ENCODE peak calls at places on chromosomes 6 and 20, in four cellular contexts. One of them, this sample, is unnamed.

GRCh38 chr6:75284285-75285155 is at the start of gene TMEM30A:
- DNase-seq in cardiac muscle cell: peak; percentile 99
- DNase-seq in CD8-positive, alpha-beta T cell: peak; percentile 95
- DNase-seq in RWPE1: peak; percentile 96
- DNase-seq in this sample: peak; percentile 98

GRCh38 chr20:23396961-23397620 is 24.2 kb downstream of the NAPB start:
- DNase-seq in cardiac muscle cell: peak; percentile 23
- DNase-seq in CD8-positive, alpha-beta T cell: no peak
- DNase-seq in RWPE1: no peak
- DNase-seq in this sample: no peak

GRCh38 chr6:11711644-11711993 is 67.0 kb downstream of the ADTRP start:
- DNase-seq in CD8-positive, alpha-beta T cell: peak; percentile 10
- DNase-seq in RWPE1: no peak
- DNase-seq in cardiac muscle cell: no peak
- DNase-seq in this sample: no peak

GRCh38 chr6:3956054-3956453 is 106.9 kb downstream of the FAM50B start:
- DNase-seq in RWPE1: no peak
- DNase-seq in CD8-positive, alpha-beta T cell: no peak
- DNase-seq in cardiac muscle cell: peak; percentile 41
- DNase-seq in this sample: no peak

GRCh38 chr20:54477556-54477955 is 2.2 kb downstream of the DOK5 start:
- DNase-seq in cardiac muscle cell: no peak
- DNase-seq in RWPE1: no peak
- DNase-seq in CD8-positive, alpha-beta T cell: no peak
- DNase-seq in this sample: no peak

GRCh38 chr6:40164345-40164755 is 230.1 kb upstream of the MOCS1 start:
- DNase-seq in RWPE1: no peak
- DNase-seq in CD8-positive, alpha-beta T cell: no peak
- DNase-seq in cardiac muscle cell: no peak
- DNase-seq in this sample: no peak

GRCh38 chr20:22438926-22439325 is 145.4 kb downstream of the FOXA2 start:
- DNase-seq in CD8-positive, alpha-beta T cell: no peak
- DNase-seq in RWPE1: no peak
- DNase-seq in cardiac muscle cell: peak; percentile 1
- DNase-seq in this sample: no peak

GRCh38 chr6:26205625-26206574 is 118.7 kb downstream of the HFE start:
- DNase-seq in RWPE1: no peak
- DNase-seq in cardiac muscle cell: peak; percentile 92
- DNase-seq in CD8-positive, alpha-beta T cell: no peak
- DNase-seq in this sample: no peak

GRCh38 chr6:14665827-14666724 is 548.5 kb downstream of the CD83 start:
- DNase-seq in CD8-positive, alpha-beta T cell: no peak
- DNase-seq in cardiac muscle cell: peak; percentile 92
- DNase-seq in RWPE1: peak; percentile 80
- DNase-seq in this sample: no peak

GRCh38 chr20:61056627-61057312 is 195.3 kb upstream of the CDH4 start:
- DNase-seq in CD8-positive, alpha-beta T cell: no peak
- DNase-seq in cardiac muscle cell: no peak
- DNase-seq in RWPE1: no peak
- DNase-seq in this sample: peak; percentile 33

GRCh38 chr6:1766663-1767062 is 156.9 kb downstream of the FOXC1 start:
- DNase-seq in RWPE1: no peak
- DNase-seq in cardiac muscle cell: peak; percentile 65
- DNase-seq in CD8-positive, alpha-beta T cell: no peak
- DNase-seq in this sample: no peak

GRCh38 chr6:32845381-32845884 is 1.6 kb upstream of the PSMB8 start:
- DNase-seq in CD8-positive, alpha-beta T cell: peak; percentile 46
- DNase-seq in RWPE1: no peak
- DNase-seq in cardiac muscle cell: no peak
- DNase-seq in this sample: no peak

GRCh38 chr20:39010496-39010895 is 48.4 kb downstream of the DHX35 start:
- DNase-seq in cardiac muscle cell: no peak
- DNase-seq in RWPE1: no peak
- DNase-seq in CD8-positive, alpha-beta T cell: no peak
- DNase-seq in this sample: no peak

GRCh38 chr6:144262470-144263369 is 22.4 kb upstream of the UTRN start:
- DNase-seq in RWPE1: no peak
- DNase-seq in CD8-positive, alpha-beta T cell: peak; percentile 10
- DNase-seq in cardiac muscle cell: no peak
- DNase-seq in this sample: no peak

GRCh38 chr20:17795449-17796095 is 95.8 kb downstream of the BANF2 start:
- DNase-seq in CD8-positive, alpha-beta T cell: no peak
- DNase-seq in cardiac muscle cell: peak; percentile 38
- DNase-seq in RWPE1: no peak
- DNase-seq in this sample: no peak

GRCh38 chr20:14963262-14963663 is 625.9 kb upstream of the FLRT3 start:
- DNase-seq in CD8-positive, alpha-beta T cell: no peak
- DNase-seq in cardiac muscle cell: peak; percentile 4
- DNase-seq in RWPE1: peak; percentile 96
- DNase-seq in this sample: no peak

GRCh38 chr20:25282034-25282781 is 34.3 kb downstream of the PYGB start:
- DNase-seq in CD8-positive, alpha-beta T cell: no peak
- DNase-seq in cardiac muscle cell: no peak
- DNase-seq in RWPE1: no peak
- DNase-seq in this sample: no peak

GRCh38 chr6:89818977-89819335 is 638 bp downstream of the MDN1 start:
- DNase-seq in CD8-positive, alpha-beta T cell: peak; percentile 18
- DNase-seq in cardiac muscle cell: peak; percentile 41
- DNase-seq in RWPE1: peak; percentile 20
- DNase-seq in this sample: no peak

GRCh38 chr20:18727032-18727508 is 86.5 kb upstream of the SCP2D1 start:
- DNase-seq in RWPE1: no peak
- DNase-seq in cardiac muscle cell: no peak
- DNase-seq in CD8-positive, alpha-beta T cell: no peak
- DNase-seq in this sample: no peak

GRCh38 chr6:73942581-73942980 is 246.6 kb downstream of the CD109 start:
- DNase-seq in RWPE1: no peak
- DNase-seq in cardiac muscle cell: no peak
- DNase-seq in CD8-positive, alpha-beta T cell: no peak
- DNase-seq in this sample: no peak

GRCh38 chr20:41138527-41139226 is 1.3 kb downstream of the PLCG1 start:
- DNase-seq in CD8-positive, alpha-beta T cell: peak; percentile 47
- DNase-seq in RWPE1: peak; percentile 54
- DNase-seq in cardiac muscle cell: peak; percentile 27
- DNase-seq in this sample: no peak

GRCh38 chr20:45861157-45862075 is 4.0 kb downstream of the ZSWIM3 start:
- DNase-seq in cardiac muscle cell: no peak
- DNase-seq in RWPE1: no peak
- DNase-seq in CD8-positive, alpha-beta T cell: no peak
- DNase-seq in this sample: no peak
- H3K27ac ChIP-seq in cardiac muscle cell: no peak overlapping the region
- H3K27ac ChIP-seq in RWPE1: no peak overlapping the region
- H3K27ac ChIP-seq in CD8-positive, alpha-beta T cell: no peak overlapping the region
- H3K27ac ChIP-seq in this sample: no peak overlapping the region

DNA sequence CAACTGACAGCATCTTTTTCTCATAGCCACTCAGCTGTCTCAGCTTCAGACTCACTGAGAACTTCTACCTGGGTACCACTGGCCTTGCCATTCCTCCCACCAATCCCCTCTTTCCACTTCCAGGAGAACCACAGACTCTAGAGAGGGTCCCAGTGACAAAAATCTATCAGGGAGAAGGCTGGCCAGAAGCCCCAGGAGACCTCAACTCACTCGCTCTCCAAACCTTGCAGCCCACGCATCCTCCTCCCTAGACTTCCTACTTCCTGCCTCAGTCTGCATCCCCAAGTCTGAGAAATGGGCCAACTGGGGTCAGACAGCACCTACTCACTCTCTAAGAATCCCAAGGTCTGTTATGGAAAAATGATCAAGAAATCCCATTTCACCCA is 1.2 kb downstream of the TMEM239 start:
- DNase-seq in CD8-positive, alpha-beta T cell: no peak
- DNase-seq in cardiac muscle cell: no peak
- DNase-seq in RWPE1: no peak
- DNase-seq in this sample: peak; percentile 38
- H3K27ac ChIP-seq in CD8-positive, alpha-beta T cell: no peak overlapping the region
- H3K27ac ChIP-seq in cardiac muscle cell: no peak overlapping the region
- H3K27ac ChIP-seq in RWPE1: no peak overlapping the region
- H3K27ac ChIP-seq in this sample: no peak overlapping the region

GRCh38 chr20:30500829-30501440 is 756.5 kb upstream of the DEFB115 start:
- DNase-seq in CD8-positive, alpha-beta T cell: no peak
- DNase-seq in cardiac muscle cell: no peak
- DNase-seq in RWPE1: no peak
- DNase-seq in this sample: no peak

GRCh38 chr20:30503992-30504570 is 753.4 kb upstream of the DEFB115 start:
- DNase-seq in CD8-positive, alpha-beta T cell: no peak
- DNase-seq in RWPE1: no peak
- DNase-seq in cardiac muscle cell: no peak
- DNase-seq in this sample: no peak

GRCh38 chr20:30502670-30503069 is 754.8 kb upstream of the DEFB115 start:
- DNase-seq in RWPE1: no peak
- DNase-seq in cardiac muscle cell: no peak
- DNase-seq in CD8-positive, alpha-beta T cell: no peak
- DNase-seq in this sample: no peak

GRCh38 chr20:30499123-30499522 is 758.3 kb upstream of the DEFB115 start:
- DNase-seq in CD8-positive, alpha-beta T cell: no peak
- DNase-seq in cardiac muscle cell: no peak
- DNase-seq in RWPE1: no peak
- DNase-seq in this sample: no peak
- H3K27ac ChIP-seq in CD8-positive, alpha-beta T cell: no peak overlapping the region
- H3K27ac ChIP-seq in cardiac muscle cell: peak overlapping the region; percentile 80
- H3K27ac ChIP-seq in RWPE1: no peak overlapping the region
- H3K27ac ChIP-seq in this sample: no peak overlapping the region

GRCh38 chr6:53811082-53811481 is 16.3 kb downstream of the LRRC1 start:
- DNase-seq in cardiac muscle cell: no peak
- DNase-seq in CD8-positive, alpha-beta T cell: no peak
- DNase-seq in RWPE1: no peak
- DNase-seq in this sample: no peak
- H3K27ac ChIP-seq in cardiac muscle cell: peak overlapping the region; percentile 55
- H3K27ac ChIP-seq in CD8-positive, alpha-beta T cell: no peak overlapping the region
- H3K27ac ChIP-seq in RWPE1: peak overlapping the region; percentile 27
- H3K27ac ChIP-seq in this sample: no peak overlapping the region